ENCODE peak calls at places on chromosomes 5 and 9, in four cellular contexts. Y is SK-N-SH, Q is heart right ventricle, B is fibroblast of pulmonary artery. N is an unnamed sample.

GRCh38 chr5:180070726-180071417 is 687 bp downstream of the RNF130 start:
- DNase-seq in Q (peak; percentile 61), Y (peak; percentile 75), B (peak; percentile 62), N (peak; percentile 58)

GRCh38 chr5:10536931-10537579 is 26.8 kb upstream of the ANKRD33B start:
- DNase-seq in B (no peak), Q (no peak), Y (no peak), N (no peak)

GRCh38 chr5:128201065-128201926 is 117.7 kb downstream of the SLC12A2 start:
- DNase-seq in Y (peak; percentile 82), B (peak; percentile 66), Q (peak; percentile 81), N (peak; percentile 53)

GRCh38 chr5:8944005-8944404 is 601.9 kb downstream of the SEMA5A start:
- DNase-seq in Q (no peak), Y (no peak), B (peak; percentile 28), N (no peak)

GRCh38 chr9:137030528-137030927 is 1.4 kb downstream of the FUT7 start:
- DNase-seq in B (no peak), Q (peak; percentile 48), Y (no peak), N (no peak)

GRCh38 chr9:78441822-78442431 is 145.0 kb downstream of the PSAT1 start:
- DNase-seq in Y (no peak), B (no peak), Q (no peak), N (no peak)

GRCh38 chr5:81994679-81995078 is 22.9 kb downstream of the ATG10 start:
- DNase-seq in B (peak; percentile 10), Q (no peak), Y (no peak), N (no peak)

GRCh38 chr9:137055385-137056364 is 1.8 kb upstream of the ENTPD2 start:
- DNase-seq in Y (peak; percentile 94), Q (peak; percentile 97), B (peak; percentile 90), N (peak; percentile 43)

GRCh38 chr5:14508046-14508445 is 73.5 kb upstream of the OTULINL start:
- DNase-seq in B (no peak), Y (no peak), Q (no peak), N (no peak)

GRCh38 chr9:114078021-114078780 is at the start of gene AMBP:
- DNase-seq in Y (peak; percentile 12), Q (no peak), B (no peak), N (no peak)

GRCh38 chr5:133559960-133560359 is 52.4 kb downstream of the FSTL4 start:
- DNase-seq in Q (no peak), Y (no peak), B (no peak), N (no peak)

GRCh38 chr5:175734501-175734900 is 76.6 kb downstream of the HRH2 start:
- DNase-seq in Y (no peak), Q (no peak), B (no peak), N (no peak)

GRCh38 chr9:109923826-109924225 is 143.8 kb downstream of the PALM2AKAP2 start:
- DNase-seq in Q (no peak), Y (no peak), B (no peak), N (peak; percentile 22)

GRCh38 chr9:89080193-89080592 is 88.9 kb downstream of the S1PR3 start:
- DNase-seq in Q (peak; percentile 47), B (peak; percentile 77), Y (no peak), N (peak; percentile 73)

GRCh38 chr9:127187231-127187956 is 65.0 kb upstream of the ANGPTL2 start:
- DNase-seq in Q (no peak), B (peak; percentile 99), Y (no peak), N (peak; percentile 99)

GRCh38 chr5:6722015-6722414 is 8.8 kb downstream of the TENT4A start:
- DNase-seq in Q (no peak), B (no peak), Y (no peak), N (peak; percentile 17)

GRCh38 chr9:83068414-83068813 is 5.5 kb upstream of the RASEF start:
- DNase-seq in B (no peak), Y (no peak), Q (no peak), N (no peak)

GRCh38 chr9:26175264-26175663 is 497.0 kb upstream of the TUSC1 start:
- DNase-seq in B (no peak), Q (no peak), Y (no peak), N (peak; percentile 96)

GRCh38 chr5:100758306-100758705 is 144.8 kb downstream of the ST8SIA4 start:
- DNase-seq in Y (no peak), Q (no peak), B (no peak), N (no peak)

GRCh38 chr5:79536193-79536906 is 22.4 kb upstream of the HOMER1 start:
- DNase-seq in Y (no peak), B (no peak), Q (no peak), N (no peak)

GRCh38 chr5:93476211-93476851 is 104.7 kb downstream of the NR2F1-AS1 start:
- DNase-seq in Q (no peak), Y (peak; percentile 55), B (no peak), N (no peak)

GRCh38 chr5:151706906-151707305 is 20.2 kb upstream of the SPARC start:
- DNase-seq in Q (no peak), B (no peak), Y (no peak), N (no peak)

GRCh38 chr5:8660133-8660893 is 791.4 kb downstream of the MTRR start:
- DNase-seq in B (no peak), Q (no peak), Y (no peak), N (no peak)

GRCh38 chr9:107007981-107008380 is 145.0 kb downstream of the ZNF462 start:
- DNase-seq in B (no peak), Y (no peak), Q (no peak), N (no peak)

GRCh38 chr5:98432378-98432777 is 341.1 kb upstream of the RGMB start:
- DNase-seq in B (no peak), Q (no peak), Y (no peak), N (no peak)

GRCh38 chr5:98428806-98429205 is 344.7 kb upstream of the RGMB start:
- DNase-seq in Q (no peak), B (peak; percentile 76), Y (no peak), N (peak; percentile 73)

GRCh38 chr5:98433022-98433421 is 340.4 kb upstream of the RGMB start:
- DNase-seq in Q (no peak), Y (no peak), B (no peak), N (peak; percentile 31)

GRCh38 chr5:98436672-98437071 is 336.8 kb upstream of the RGMB start:
- DNase-seq in B (no peak), Y (no peak), Q (no peak), N (no peak)

GRCh38 chr5:98433673-98434072 is 339.8 kb upstream of the RGMB start:
- DNase-seq in Y (no peak), Q (no peak), B (peak; percentile 43), N (peak; percentile 24)
- H3K4me3 ChIP-seq in Y (no peak overlapping the region), Q (no peak overlapping the region), B (no peak overlapping the region), N (no peak overlapping the region)

GRCh38 chr5:75335486-75335885 is 1.5 kb upstream of the HMGCR start:
- DNase-seq in B (no peak), Q (no peak), Y (no peak), N (no peak)

GRCh38 chr5:75336625-75337336 is at the start of gene HMGCR:
- DNase-seq in B (peak; percentile 100), Y (peak; percentile 92), Q (peak; percentile 97), N (peak; percentile 99)

GRCh38 chr5:75335952-75336624 is 932 bp upstream of the HMGCR start:
- DNase-seq in Y (peak; percentile 73), B (peak; percentile 91), Q (no peak), N (peak; percentile 84)

GRCh38 chr5:75330404-75330803 is 6.6 kb upstream of the HMGCR start:
- DNase-seq in B (no peak), Q (no peak), Y (no peak), N (no peak)

DNA sequence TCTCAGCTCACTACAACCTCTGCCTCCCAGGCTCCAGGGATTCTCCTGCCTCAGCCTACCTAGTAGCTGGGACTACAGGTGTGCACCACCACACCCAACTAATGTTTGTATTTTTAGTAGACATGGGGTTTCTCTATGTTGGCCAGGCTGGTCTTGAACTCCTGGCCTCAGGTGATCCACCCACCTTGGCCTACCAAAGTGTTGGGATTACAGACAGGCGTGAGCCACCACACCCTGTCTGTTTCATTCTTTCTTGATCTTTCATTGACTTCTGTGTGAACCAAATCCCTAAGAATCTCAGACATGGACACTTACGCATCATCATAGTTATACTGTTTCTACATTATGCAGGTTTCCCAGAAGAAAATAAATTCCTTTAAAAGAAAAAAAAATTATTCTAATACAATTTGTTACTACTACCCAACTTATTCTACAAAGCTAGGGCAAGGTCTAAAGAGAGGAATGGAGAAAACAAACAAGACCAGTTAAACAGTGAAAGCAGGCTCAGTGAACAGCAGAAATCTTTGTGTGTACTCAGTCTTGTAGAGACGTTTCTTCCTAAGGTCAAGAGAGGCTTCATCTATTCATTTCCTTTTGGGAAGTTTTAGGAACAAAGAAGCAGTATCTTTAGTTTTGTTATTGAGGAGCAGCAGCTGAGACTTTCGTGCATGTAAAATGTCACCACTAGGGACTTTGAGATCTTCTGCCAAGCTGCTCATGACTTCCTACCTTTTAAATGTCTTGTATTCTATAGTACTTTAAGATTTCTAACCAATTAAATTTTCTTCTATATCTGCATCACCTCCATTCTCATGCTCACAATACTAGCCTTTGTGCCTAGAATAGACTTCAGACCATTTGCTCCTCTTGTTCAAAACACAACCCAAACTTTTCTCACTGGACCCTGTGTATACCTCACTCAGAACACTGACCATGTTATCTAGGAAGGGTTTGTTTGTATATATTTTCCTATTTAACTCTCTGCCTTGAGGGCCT is 5.6 kb upstream of the HMGCR start:
- DNase-seq in Q (no peak), Y (no peak), B (no peak), N (no peak)
- TF ChIP-seq CTCF in Q (no peak), Y (no peak), B (peak; percentile 3), N (no peak)

GRCh38 chr5:137635521-137635921 is 100.4 kb downstream of the KLHL3 start:
- DNase-seq in B (no peak), Q (no peak), Y (no peak), N (no peak)

GRCh38 chr5:137636846-137637515 is 98.9 kb downstream of the KLHL3 start:
- DNase-seq in Y (no peak), Q (no peak), B (peak; percentile 61), N (no peak)

GRCh38 chr5:137633896-137634295 is 102.0 kb downstream of the KLHL3 start:
- DNase-seq in Q (no peak), B (no peak), Y (no peak), N (no peak)

GRCh38 chr5:137638841-137639240 is 97.0 kb downstream of the KLHL3 start:
- DNase-seq in B (no peak), Y (no peak), Q (no peak), N (no peak)

GRCh38 chr5:137636076-137636475 is 99.8 kb downstream of the KLHL3 start:
- DNase-seq in Y (no peak), Q (no peak), B (no peak), N (no peak)
- H3K4me3 ChIP-seq in Y (no peak overlapping the region), Q (no peak overlapping the region), B (no peak overlapping the region), N (no peak overlapping the region)

GRCh38 chr9:86355814-86356213 is 1.6 kb upstream of the TUT7 start:
- DNase-seq in B (no peak), Y (no peak), Q (no peak), N (no peak)

GRCh38 chr9:86354048-86354881 is at the start of gene TUT7:
- DNase-seq in B (peak; percentile 97), Q (peak; percentile 97), Y (peak; percentile 94), N (peak; percentile 95)

GRCh38 chr9:86353591-86354047 is 591 bp downstream of the TUT7 start:
- DNase-seq in Q (no peak), B (peak; percentile 33), Y (no peak), N (no peak)

GRCh38 chr9:86357091-86357866 is 3.1 kb upstream of the TUT7 start:
- DNase-seq in B (no peak), Q (no peak), Y (no peak), N (no peak)

DNA sequence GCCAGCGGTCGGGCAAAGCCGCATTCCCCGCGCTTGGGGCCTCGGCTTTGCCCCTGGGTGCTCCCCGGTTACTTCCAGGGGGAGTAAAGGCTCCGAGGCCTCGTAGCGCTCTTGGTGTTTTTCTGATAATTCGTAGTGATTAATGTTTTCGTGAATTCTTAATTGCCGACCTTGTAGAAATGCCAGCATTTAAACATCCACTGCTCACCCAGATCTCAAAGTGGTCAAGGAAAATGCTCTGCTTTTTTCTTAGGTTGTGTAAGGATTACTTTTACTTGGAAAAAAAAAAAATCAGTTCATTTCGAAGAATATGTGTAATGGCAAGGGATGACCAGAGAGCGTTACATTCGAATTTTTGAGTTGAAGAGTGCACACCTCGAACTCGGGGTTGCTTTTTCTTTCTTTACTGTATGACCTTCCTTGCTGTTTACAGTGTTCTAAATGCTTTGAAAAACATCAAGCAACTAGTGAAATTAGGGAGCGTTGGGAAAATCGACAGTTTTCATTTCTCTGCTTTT is 731 bp upstream of the TUT7 start:
- DNase-seq in B (peak; percentile 32), Q (no peak), Y (peak; percentile 36), N (peak; percentile 32)
- TF ChIP-seq CTCF in B (no peak), Q (no peak), Y (no peak), N (peak; percentile 35)

N was measured in AG10803.